ENCODE peak calls at places on chromosome 12, in ten cellular contexts. T is colonic mucosa, H is body of pancreas, N is A549, W is neural progenitor cell, F is omental fat pad, O is heart right ventricle, P is vagina, G is fibroblast of lung, J is AG04450. D is an unnamed sample.

GRCh38 chr12:49827351-49828099 is 688 bp downstream of the NCKAP5L start:
- DNase-seq in H (peak), W (peak), F (no peak), P (no peak), N (peak), O (peak), J (no peak), G (peak), T (peak), D (peak)

GRCh38 chr12:19810213-19810612 is 370.9 kb downstream of the AEBP2 start:
- DNase-seq in T (no peak), G (no peak), O (no peak), N (no peak), H (no peak), W (no peak), P (no peak), F (no peak), J (no peak), D (no peak)

GRCh38 chr12:104723895-104724294 is 234.2 kb downstream of the SLC41A2 start:
- DNase-seq in W (no peak), T (no peak), F (no peak), J (no peak), H (no peak), G (no peak), P (no peak), N (no peak), O (no peak), D (no peak)

GRCh38 chr12:88336071-88336768 is 194.1 kb downstream of the TMTC3 start:
- DNase-seq in F (no peak), J (no peak), N (no peak), W (peak), T (no peak), P (no peak), O (no peak), H (no peak), G (no peak), D (no peak)

GRCh38 chr12:128982134-128982533 is 128.9 kb downstream of the GLT1D1 start:
- DNase-seq in T (no peak), P (no peak), W (no peak), G (no peak), O (no peak), N (no peak), F (no peak), J (no peak), H (no peak), D (no peak)

GRCh38 chr12:1916396-1917171 is 1.9 kb downstream of the CACNA2D4 start:
- DNase-seq in H (no peak), W (no peak), O (peak), F (peak), J (no peak), P (peak), G (no peak), T (peak), N (no peak), D (no peak)

GRCh38 chr12:130826151-130826801 is 12.8 kb downstream of the STX2 start:
- DNase-seq in J (peak), N (peak), O (peak), T (peak), P (no peak), G (peak), F (no peak), W (peak), H (peak), D (peak)

GRCh38 chr12:132359971-132360370 is 30.6 kb upstream of the GALNT9 start:
- DNase-seq in O (no peak), F (no peak), N (no peak), H (no peak), P (no peak), J (no peak), W (no peak), T (no peak), G (no peak), D (no peak)

GRCh38 chr12:33825986-33826602 is 196.2 kb upstream of the ALG10 start:
- DNase-seq in H (no peak), P (no peak), J (no peak), T (no peak), W (no peak), O (no peak), N (no peak), G (no peak), F (no peak), D (no peak)

GRCh38 chr12:117148642-117149041 is 41.6 kb downstream of the FBXO21 start:
- DNase-seq in N (peak), O (no peak), G (peak), W (no peak), T (no peak), P (no peak), J (no peak), F (no peak), H (no peak), D (no peak)

GRCh38 chr12:2418579-2418978 is 365.8 kb downstream of the CACNA1C start:
- DNase-seq in O (no peak), W (no peak), F (no peak), H (no peak), P (no peak), T (no peak), G (no peak), N (no peak), J (no peak), D (no peak)

GRCh38 chr12:26252946-26253345 is 57.6 kb downstream of the SSPN start:
- DNase-seq in H (no peak), T (no peak), O (no peak), W (no peak), G (peak), P (no peak), J (no peak), F (no peak), N (no peak), D (no peak)

GRCh38 chr12:101004891-101005290 is 205.1 kb downstream of the SLC5A8 start:
- DNase-seq in W (no peak), O (no peak), F (no peak), G (peak), P (no peak), T (no peak), J (no peak), H (no peak), N (no peak), D (no peak)

GRCh38 chr12:100995771-100996170 is 201.2 kb downstream of the ANO4 start:
- DNase-seq in H (no peak), T (no peak), F (no peak), O (no peak), P (no peak), N (no peak), W (no peak), G (peak), J (no peak), D (no peak)

GRCh38 chr12:101001669-101002068 is 207.1 kb downstream of the ANO4 start:
- DNase-seq in O (no peak), W (no peak), N (no peak), H (no peak), P (no peak), G (no peak), J (no peak), T (no peak), F (no peak), D (no peak)
- TF ChIP-seq CTCF in O (no peak), W (no peak), N (no peak), H (no peak), P (no peak), G (no peak), J (no peak), T (no peak), F (no peak), D (no peak)

GRCh38 chr12:30914986-30915591 is 11.5 kb upstream of the TSPAN11 start:
- DNase-seq in O (no peak), W (no peak), J (no peak), F (no peak), P (no peak), G (no peak), T (no peak), N (no peak), H (no peak), D (no peak)
- TF ChIP-seq CTCF in O (no peak), W (no peak), J (no peak), F (no peak), P (no peak), G (no peak), T (no peak), N (no peak), H (no peak), D (no peak)

GRCh38 chr12:83465632-83466031 is 778.9 kb downstream of the TMTC2 start:
- DNase-seq in F (no peak), W (peak), O (no peak), N (no peak), G (no peak), P (no peak), T (no peak), J (no peak), H (no peak), D (no peak)

GRCh38 chr12:83461326-83461985 is 774.8 kb downstream of the TMTC2 start:
- DNase-seq in P (no peak), N (no peak), T (no peak), F (no peak), H (no peak), J (no peak), W (no peak), G (peak), O (no peak), D (no peak)

DNA sequence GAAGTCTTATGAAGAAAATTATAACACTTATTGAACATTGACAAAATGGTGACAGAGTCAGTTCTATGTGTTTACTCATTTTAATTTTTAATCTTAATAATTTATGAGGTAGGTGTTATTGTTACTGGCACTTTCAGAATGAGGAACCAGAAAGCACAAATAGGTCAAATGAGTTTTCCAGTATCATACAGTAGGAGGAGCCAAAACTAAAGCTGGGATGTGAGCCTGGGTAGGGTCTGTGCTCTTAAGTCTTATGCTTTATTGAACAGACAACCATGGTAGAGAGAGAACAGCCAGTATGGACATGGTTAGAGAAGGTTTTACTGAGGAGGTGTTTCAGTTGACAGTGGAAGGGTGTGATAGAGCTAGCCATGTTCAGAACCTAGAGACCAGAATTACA is 775.7 kb downstream of the TMTC2 start:
- DNase-seq in T (no peak), G (no peak), O (no peak), P (no peak), N (no peak), W (peak), F (no peak), H (no peak), J (no peak), D (no peak)
- TF ChIP-seq CTCF in T (no peak), G (no peak), O (no peak), P (no peak), N (no peak), W (peak), F (no peak), H (no peak), J (no peak), D (no peak)

GRCh38 chr12:109443794-109444193 is 33.3 kb downstream of the KCTD10 start:
- DNase-seq in W (no peak), J (no peak), G (no peak), H (no peak), O (no peak), F (no peak), N (no peak), P (no peak), T (no peak), D (no peak)
- TF ChIP-seq CTCF in W (no peak), J (no peak), G (no peak), H (no peak), O (no peak), F (no peak), N (no peak), P (no peak), T (no peak), D (no peak)

GRCh38 chr12:124481257-124481750 is 86.1 kb downstream of the NCOR2 start:
- DNase-seq in G (no peak), F (no peak), T (no peak), N (peak), J (no peak), W (no peak), O (peak), P (no peak), H (peak), D (no peak)

GRCh38 chr12:124478985-124479645 is 88.3 kb downstream of the NCOR2 start:
- DNase-seq in N (peak), W (no peak), G (no peak), J (no peak), O (peak), F (no peak), P (no peak), T (no peak), H (no peak), D (no peak)

GRCh38 chr12:124481772-124482566 is 85.4 kb downstream of the NCOR2 start:
- DNase-seq in J (no peak), O (no peak), W (no peak), T (no peak), F (no peak), N (no peak), P (no peak), H (no peak), G (no peak), D (no peak)

GRCh38 chr12:124479680-124480468 is 87.5 kb downstream of the NCOR2 start:
- DNase-seq in J (no peak), H (no peak), O (peak), P (no peak), T (no peak), F (no peak), W (peak), N (no peak), G (no peak), D (no peak)

GRCh38 chr12:124480469-124481256 is 86.7 kb downstream of the NCOR2 start:
- DNase-seq in N (peak), P (no peak), G (peak), J (no peak), H (peak), F (no peak), T (peak), O (peak), W (no peak), D (peak)
- TF ChIP-seq CTCF in N (no peak), P (no peak), G (peak), J (no peak), H (no peak), F (no peak), T (no peak), O (no peak), W (no peak), D (no peak)

DNA sequence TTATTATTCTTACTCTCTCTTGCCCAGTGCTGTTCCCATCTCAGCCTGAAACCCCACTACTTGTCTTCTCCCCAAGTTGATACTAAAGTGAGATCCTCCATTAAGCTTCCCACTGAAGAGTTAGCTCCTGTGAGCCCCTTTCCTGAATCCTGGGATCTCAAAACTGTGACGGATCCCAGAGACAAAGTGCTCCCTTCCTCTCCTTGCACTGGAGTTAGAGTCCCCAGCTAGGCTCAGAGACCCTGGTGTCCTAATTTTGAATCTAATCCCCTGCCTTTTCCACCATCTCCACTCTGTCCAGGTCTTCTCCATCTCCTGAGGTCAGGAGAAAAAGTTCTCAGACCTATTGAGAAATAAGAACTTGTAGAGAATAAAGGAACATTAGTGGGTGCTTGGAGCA is 17.6 kb upstream of the TBX3 start:
- DNase-seq in P (no peak), F (no peak), O (no peak), J (no peak), H (no peak), G (no peak), T (no peak), W (no peak), N (no peak), D (no peak)
- TF ChIP-seq CTCF in P (no peak), F (no peak), O (no peak), J (no peak), H (no peak), G (no peak), T (no peak), W (no peak), N (no peak), D (no peak)

GRCh38 chr12:92055877-92056276 is 89.8 kb downstream of the BTG1 start:
- DNase-seq in H (peak), P (no peak), O (no peak), F (no peak), W (no peak), N (no peak), G (no peak), T (peak), J (no peak), D (no peak)
- TF ChIP-seq CTCF in H (no peak), P (no peak), O (no peak), F (no peak), W (no peak), N (no peak), G (no peak), T (no peak), J (no peak), D (no peak)

D was measured in D721Med.